ENCODE peak calls at places on chromosome 6, in eight cellular contexts. One of them, this sample, is unnamed.
A peak's percentile ranks its signal among the peaks of the same experiment; 100 is the strongest.

GRCh38 chr6:169793408-169793807 is 42.0 kb downstream of the ERMARD start:
- DNase-seq in stromal cell of bone marrow: no peak
- DNase-seq in left colon: no peak
- DNase-seq in foreskin fibroblast: no peak
- DNase-seq in astrocyte: no peak
- DNase-seq in CD8-positive, alpha-beta T cell: no peak
- DNase-seq in CD4-positive, alpha-beta memory T cell: no peak
- DNase-seq in stimulated activated CD4-positive, alpha-beta T cell treated with anti-CD3 and anti-CD28 coated beads, Interleukin-15, amount 100 ng/mL, for 48 hours: no peak
- DNase-seq in this sample: no peak

GRCh38 chr6:63804381-63804956 is 168.9 kb downstream of the PHF3 start:
- DNase-seq in stromal cell of bone marrow: peak; percentile 88
- DNase-seq in left colon: no peak
- DNase-seq in foreskin fibroblast: peak; percentile 93
- DNase-seq in astrocyte: peak; percentile 93
- DNase-seq in CD8-positive, alpha-beta T cell: no peak
- DNase-seq in CD4-positive, alpha-beta memory T cell: no peak
- DNase-seq in stimulated activated CD4-positive, alpha-beta T cell treated with anti-CD3 and anti-CD28 coated beads, Interleukin-15, amount 100 ng/mL, for 48 hours: no peak
- DNase-seq in this sample: no peak

GRCh38 chr6:71332012-71332411 is 43.4 kb downstream of the OGFRL1 start:
- DNase-seq in stromal cell of bone marrow: no peak
- DNase-seq in left colon: no peak
- DNase-seq in foreskin fibroblast: no peak
- DNase-seq in astrocyte: no peak
- DNase-seq in CD8-positive, alpha-beta T cell: no peak
- DNase-seq in CD4-positive, alpha-beta memory T cell: no peak
- DNase-seq in stimulated activated CD4-positive, alpha-beta T cell treated with anti-CD3 and anti-CD28 coated beads, Interleukin-15, amount 100 ng/mL, for 48 hours: no peak
- DNase-seq in this sample: no peak

GRCh38 chr6:53484409-53485280 is 60.3 kb downstream of the GCLC start:
- DNase-seq in stromal cell of bone marrow: no peak
- DNase-seq in left colon: peak; percentile 44
- DNase-seq in foreskin fibroblast: peak; percentile 84
- DNase-seq in astrocyte: peak; percentile 38
- DNase-seq in CD8-positive, alpha-beta T cell: peak; percentile 59
- DNase-seq in CD4-positive, alpha-beta memory T cell: peak; percentile 64
- DNase-seq in stimulated activated CD4-positive, alpha-beta T cell treated with anti-CD3 and anti-CD28 coated beads, Interleukin-15, amount 100 ng/mL, for 48 hours: peak; percentile 49
- DNase-seq in this sample: peak; percentile 6

GRCh38 chr6:42572523-42572922 is 8.7 kb downstream of the UBR2 start:
- DNase-seq in stromal cell of bone marrow: no peak
- DNase-seq in left colon: no peak
- DNase-seq in foreskin fibroblast: no peak
- DNase-seq in astrocyte: no peak
- DNase-seq in CD8-positive, alpha-beta T cell: no peak
- DNase-seq in CD4-positive, alpha-beta memory T cell: no peak
- DNase-seq in stimulated activated CD4-positive, alpha-beta T cell treated with anti-CD3 and anti-CD28 coated beads, Interleukin-15, amount 100 ng/mL, for 48 hours: no peak
- DNase-seq in this sample: no peak

GRCh38 chr6:105606871-105607421 is 204.1 kb upstream of the PREP start:
- DNase-seq in stromal cell of bone marrow: no peak
- DNase-seq in left colon: no peak
- DNase-seq in foreskin fibroblast: no peak
- DNase-seq in astrocyte: no peak
- DNase-seq in CD8-positive, alpha-beta T cell: no peak
- DNase-seq in CD4-positive, alpha-beta memory T cell: no peak
- DNase-seq in stimulated activated CD4-positive, alpha-beta T cell treated with anti-CD3 and anti-CD28 coated beads, Interleukin-15, amount 100 ng/mL, for 48 hours: no peak
- DNase-seq in this sample: no peak

GRCh38 chr6:137223370-137224131 is 4.4 kb upstream of the IFNGR1 start:
- DNase-seq in stromal cell of bone marrow: peak; percentile 78
- DNase-seq in left colon: peak; percentile 43
- DNase-seq in foreskin fibroblast: no peak
- DNase-seq in astrocyte: peak; percentile 32
- DNase-seq in CD8-positive, alpha-beta T cell: no peak
- DNase-seq in CD4-positive, alpha-beta memory T cell: no peak
- DNase-seq in stimulated activated CD4-positive, alpha-beta T cell treated with anti-CD3 and anti-CD28 coated beads, Interleukin-15, amount 100 ng/mL, for 48 hours: no peak
- DNase-seq in this sample: no peak

GRCh38 chr6:27684264-27685211 is 211.6 kb upstream of the ZNF184 start:
- DNase-seq in stromal cell of bone marrow: no peak
- DNase-seq in left colon: no peak
- DNase-seq in foreskin fibroblast: peak; percentile 81
- DNase-seq in astrocyte: peak; percentile 88
- DNase-seq in CD8-positive, alpha-beta T cell: no peak
- DNase-seq in CD4-positive, alpha-beta memory T cell: peak; percentile 59
- DNase-seq in stimulated activated CD4-positive, alpha-beta T cell treated with anti-CD3 and anti-CD28 coated beads, Interleukin-15, amount 100 ng/mL, for 48 hours: peak; percentile 43
- DNase-seq in this sample: no peak

GRCh38 chr6:158388727-158389126 is 76.5 kb downstream of the TULP4 start:
- DNase-seq in stromal cell of bone marrow: no peak
- DNase-seq in left colon: no peak
- DNase-seq in foreskin fibroblast: no peak
- DNase-seq in astrocyte: no peak
- DNase-seq in CD8-positive, alpha-beta T cell: no peak
- DNase-seq in CD4-positive, alpha-beta memory T cell: no peak
- DNase-seq in stimulated activated CD4-positive, alpha-beta T cell treated with anti-CD3 and anti-CD28 coated beads, Interleukin-15, amount 100 ng/mL, for 48 hours: no peak
- DNase-seq in this sample: no peak

GRCh38 chr6:9467746-9468145 is 947.1 kb downstream of the TFAP2A start:
- DNase-seq in stromal cell of bone marrow: no peak
- DNase-seq in left colon: no peak
- DNase-seq in foreskin fibroblast: peak; percentile 91
- DNase-seq in astrocyte: peak; percentile 44
- DNase-seq in CD8-positive, alpha-beta T cell: no peak
- DNase-seq in CD4-positive, alpha-beta memory T cell: no peak
- DNase-seq in stimulated activated CD4-positive, alpha-beta T cell treated with anti-CD3 and anti-CD28 coated beads, Interleukin-15, amount 100 ng/mL, for 48 hours: no peak
- DNase-seq in this sample: no peak

GRCh38 chr6:131946992-131947955 is 3.9 kb downstream of the CCN2 start:
- DNase-seq in stromal cell of bone marrow: peak; percentile 51
- DNase-seq in left colon: no peak
- DNase-seq in foreskin fibroblast: no peak
- DNase-seq in astrocyte: peak; percentile 73
- DNase-seq in CD8-positive, alpha-beta T cell: no peak
- DNase-seq in CD4-positive, alpha-beta memory T cell: no peak
- DNase-seq in stimulated activated CD4-positive, alpha-beta T cell treated with anti-CD3 and anti-CD28 coated beads, Interleukin-15, amount 100 ng/mL, for 48 hours: no peak
- DNase-seq in this sample: no peak

GRCh38 chr6:44665143-44665542 is 277.6 kb downstream of the CDC5L start:
- DNase-seq in stromal cell of bone marrow: no peak
- DNase-seq in left colon: no peak
- DNase-seq in foreskin fibroblast: no peak
- DNase-seq in astrocyte: no peak
- DNase-seq in CD8-positive, alpha-beta T cell: no peak
- DNase-seq in CD4-positive, alpha-beta memory T cell: no peak
- DNase-seq in stimulated activated CD4-positive, alpha-beta T cell treated with anti-CD3 and anti-CD28 coated beads, Interleukin-15, amount 100 ng/mL, for 48 hours: no peak
- DNase-seq in this sample: no peak

GRCh38 chr6:69584536-69584912 is 212.3 kb downstream of the LMBRD1 start:
- DNase-seq in stromal cell of bone marrow: no peak
- DNase-seq in left colon: no peak
- DNase-seq in foreskin fibroblast: peak; percentile 10
- DNase-seq in astrocyte: peak; percentile 39
- DNase-seq in CD8-positive, alpha-beta T cell: no peak
- DNase-seq in CD4-positive, alpha-beta memory T cell: no peak
- DNase-seq in stimulated activated CD4-positive, alpha-beta T cell treated with anti-CD3 and anti-CD28 coated beads, Interleukin-15, amount 100 ng/mL, for 48 hours: no peak
- DNase-seq in this sample: no peak

GRCh38 chr6:157505912-157506491 is 125.0 kb downstream of the ZDHHC14 start:
- DNase-seq in stromal cell of bone marrow: no peak
- DNase-seq in left colon: no peak
- DNase-seq in foreskin fibroblast: no peak
- DNase-seq in astrocyte: no peak
- DNase-seq in CD8-positive, alpha-beta T cell: no peak
- DNase-seq in CD4-positive, alpha-beta memory T cell: no peak
- DNase-seq in stimulated activated CD4-positive, alpha-beta T cell treated with anti-CD3 and anti-CD28 coated beads, Interleukin-15, amount 100 ng/mL, for 48 hours: no peak
- DNase-seq in this sample: no peak

GRCh38 chr6:119346450-119346849 is 3.1 kb downstream of the MAN1A1 start:
- DNase-seq in stromal cell of bone marrow: no peak
- DNase-seq in left colon: no peak
- DNase-seq in foreskin fibroblast: peak; percentile 22
- DNase-seq in astrocyte: no peak
- DNase-seq in CD8-positive, alpha-beta T cell: no peak
- DNase-seq in CD4-positive, alpha-beta memory T cell: no peak
- DNase-seq in stimulated activated CD4-positive, alpha-beta T cell treated with anti-CD3 and anti-CD28 coated beads, Interleukin-15, amount 100 ng/mL, for 48 hours: no peak
- DNase-seq in this sample: no peak

GRCh38 chr6:124372076-124372475 is 568.4 kb downstream of the NKAIN2 start:
- DNase-seq in stromal cell of bone marrow: no peak
- DNase-seq in left colon: no peak
- DNase-seq in foreskin fibroblast: peak; percentile 6
- DNase-seq in astrocyte: no peak
- DNase-seq in CD8-positive, alpha-beta T cell: no peak
- DNase-seq in CD4-positive, alpha-beta memory T cell: no peak
- DNase-seq in stimulated activated CD4-positive, alpha-beta T cell treated with anti-CD3 and anti-CD28 coated beads, Interleukin-15, amount 100 ng/mL, for 48 hours: no peak
- DNase-seq in this sample: no peak

GRCh38 chr6:24359640-24360454 is 2.0 kb upstream of the DCDC2 start:
- DNase-seq in stromal cell of bone marrow: peak; percentile 60
- DNase-seq in left colon: peak; percentile 79
- DNase-seq in foreskin fibroblast: peak; percentile 84
- DNase-seq in astrocyte: peak; percentile 71
- DNase-seq in CD8-positive, alpha-beta T cell: peak; percentile 63
- DNase-seq in CD4-positive, alpha-beta memory T cell: peak; percentile 81
- DNase-seq in stimulated activated CD4-positive, alpha-beta T cell treated with anti-CD3 and anti-CD28 coated beads, Interleukin-15, amount 100 ng/mL, for 48 hours: peak; percentile 87
- DNase-seq in this sample: no peak

GRCh38 chr6:36963451-36964290 is 9.1 kb downstream of the PI16 start:
- DNase-seq in stromal cell of bone marrow: no peak
- DNase-seq in left colon: no peak
- DNase-seq in foreskin fibroblast: no peak
- DNase-seq in astrocyte: no peak
- DNase-seq in CD8-positive, alpha-beta T cell: no peak
- DNase-seq in CD4-positive, alpha-beta memory T cell: peak; percentile 50
- DNase-seq in stimulated activated CD4-positive, alpha-beta T cell treated with anti-CD3 and anti-CD28 coated beads, Interleukin-15, amount 100 ng/mL, for 48 hours: no peak
- DNase-seq in this sample: no peak

GRCh38 chr6:112202639-112203341 is 51.6 kb downstream of the LAMA4 start:
- DNase-seq in stromal cell of bone marrow: no peak
- DNase-seq in left colon: no peak
- DNase-seq in foreskin fibroblast: peak; percentile 76
- DNase-seq in astrocyte: peak; percentile 30
- DNase-seq in CD8-positive, alpha-beta T cell: no peak
- DNase-seq in CD4-positive, alpha-beta memory T cell: no peak
- DNase-seq in stimulated activated CD4-positive, alpha-beta T cell treated with anti-CD3 and anti-CD28 coated beads, Interleukin-15, amount 100 ng/mL, for 48 hours: no peak
- DNase-seq in this sample: no peak

GRCh38 chr6:2523061-2523460 is 227.7 kb downstream of the MYLK4 start:
- DNase-seq in stromal cell of bone marrow: no peak
- DNase-seq in left colon: no peak
- DNase-seq in foreskin fibroblast: peak; percentile 37
- DNase-seq in astrocyte: no peak
- DNase-seq in CD8-positive, alpha-beta T cell: no peak
- DNase-seq in CD4-positive, alpha-beta memory T cell: no peak
- DNase-seq in stimulated activated CD4-positive, alpha-beta T cell treated with anti-CD3 and anti-CD28 coated beads, Interleukin-15, amount 100 ng/mL, for 48 hours: no peak
- DNase-seq in this sample: no peak

GRCh38 chr6:1584996-1585668 is 24.6 kb upstream of the FOXC1 start:
- DNase-seq in stromal cell of bone marrow: no peak
- DNase-seq in left colon: no peak
- DNase-seq in foreskin fibroblast: no peak
- DNase-seq in astrocyte: no peak
- DNase-seq in CD8-positive, alpha-beta T cell: no peak
- DNase-seq in CD4-positive, alpha-beta memory T cell: no peak
- DNase-seq in stimulated activated CD4-positive, alpha-beta T cell treated with anti-CD3 and anti-CD28 coated beads, Interleukin-15, amount 100 ng/mL, for 48 hours: no peak
- DNase-seq in this sample: no peak

GRCh38 chr6:158232445-158233213 is 64.5 kb downstream of the GTF2H5 start:
- DNase-seq in stromal cell of bone marrow: peak; percentile 33
- DNase-seq in left colon: peak; percentile 67
- DNase-seq in foreskin fibroblast: peak; percentile 84
- DNase-seq in astrocyte: peak; percentile 51
- DNase-seq in CD8-positive, alpha-beta T cell: peak; percentile 21
- DNase-seq in CD4-positive, alpha-beta memory T cell: peak; percentile 57
- DNase-seq in stimulated activated CD4-positive, alpha-beta T cell treated with anti-CD3 and anti-CD28 coated beads, Interleukin-15, amount 100 ng/mL, for 48 hours: peak; percentile 14
- DNase-seq in this sample: no peak

GRCh38 chr6:137489410-137490371 is 4.5 kb downstream of the OLIG3 start:
- DNase-seq in stromal cell of bone marrow: no peak
- DNase-seq in left colon: no peak
- DNase-seq in foreskin fibroblast: no peak
- DNase-seq in astrocyte: no peak
- DNase-seq in CD8-positive, alpha-beta T cell: no peak
- DNase-seq in CD4-positive, alpha-beta memory T cell: no peak
- DNase-seq in stimulated activated CD4-positive, alpha-beta T cell treated with anti-CD3 and anti-CD28 coated beads, Interleukin-15, amount 100 ng/mL, for 48 hours: no peak
- DNase-seq in this sample: no peak

GRCh38 chr6:20846602-20847028 is 312.4 kb downstream of the CDKAL1 start:
- DNase-seq in stromal cell of bone marrow: no peak
- DNase-seq in left colon: no peak
- DNase-seq in foreskin fibroblast: peak; percentile 38
- DNase-seq in astrocyte: peak; percentile 54
- DNase-seq in CD8-positive, alpha-beta T cell: no peak
- DNase-seq in CD4-positive, alpha-beta memory T cell: no peak
- DNase-seq in stimulated activated CD4-positive, alpha-beta T cell treated with anti-CD3 and anti-CD28 coated beads, Interleukin-15, amount 100 ng/mL, for 48 hours: no peak
- DNase-seq in this sample: no peak

GRCh38 chr6:170537329-170537728 is 15.8 kb downstream of the PSMB1 start:
- DNase-seq in stromal cell of bone marrow: no peak
- DNase-seq in left colon: no peak
- DNase-seq in foreskin fibroblast: no peak
- DNase-seq in astrocyte: no peak
- DNase-seq in CD8-positive, alpha-beta T cell: no peak
- DNase-seq in CD4-positive, alpha-beta memory T cell: no peak
- DNase-seq in stimulated activated CD4-positive, alpha-beta T cell treated with anti-CD3 and anti-CD28 coated beads, Interleukin-15, amount 100 ng/mL, for 48 hours: no peak
- DNase-seq in this sample: no peak

GRCh38 chr6:119207973-119208725 is 129.7 kb upstream of the FAM184A start:
- DNase-seq in stromal cell of bone marrow: peak; percentile 62
- DNase-seq in left colon: no peak
- DNase-seq in foreskin fibroblast: peak; percentile 81
- DNase-seq in astrocyte: peak; percentile 63
- DNase-seq in CD8-positive, alpha-beta T cell: no peak
- DNase-seq in CD4-positive, alpha-beta memory T cell: no peak
- DNase-seq in stimulated activated CD4-positive, alpha-beta T cell treated with anti-CD3 and anti-CD28 coated beads, Interleukin-15, amount 100 ng/mL, for 48 hours: no peak
- DNase-seq in this sample: no peak

GRCh38 chr6:150068786-150069648 is at the start of gene ULBP3:
- DNase-seq in stromal cell of bone marrow: peak; percentile 94
- DNase-seq in left colon: peak; percentile 90
- DNase-seq in foreskin fibroblast: peak; percentile 99
- DNase-seq in astrocyte: peak; percentile 92
- DNase-seq in CD8-positive, alpha-beta T cell: peak; percentile 40
- DNase-seq in CD4-positive, alpha-beta memory T cell: peak; percentile 50
- DNase-seq in stimulated activated CD4-positive, alpha-beta T cell treated with anti-CD3 and anti-CD28 coated beads, Interleukin-15, amount 100 ng/mL, for 48 hours: peak; percentile 59
- DNase-seq in this sample: no peak

GRCh38 chr6:134589512-134589911 is 271.6 kb upstream of the SGK1 start:
- DNase-seq in stromal cell of bone marrow: peak; percentile 98
- DNase-seq in left colon: no peak
- DNase-seq in foreskin fibroblast: peak; percentile 98
- DNase-seq in astrocyte: peak; percentile 99
- DNase-seq in CD8-positive, alpha-beta T cell: no peak
- DNase-seq in CD4-positive, alpha-beta memory T cell: no peak
- DNase-seq in stimulated activated CD4-positive, alpha-beta T cell treated with anti-CD3 and anti-CD28 coated beads, Interleukin-15, amount 100 ng/mL, for 48 hours: no peak
- DNase-seq in this sample: no peak

GRCh38 chr6:121856296-121856695 is 420.9 kb downstream of the GJA1 start:
- DNase-seq in stromal cell of bone marrow: peak; percentile 23
- DNase-seq in left colon: no peak
- DNase-seq in foreskin fibroblast: peak; percentile 57
- DNase-seq in astrocyte: peak; percentile 45
- DNase-seq in CD8-positive, alpha-beta T cell: no peak
- DNase-seq in CD4-positive, alpha-beta memory T cell: no peak
- DNase-seq in stimulated activated CD4-positive, alpha-beta T cell treated with anti-CD3 and anti-CD28 coated beads, Interleukin-15, amount 100 ng/mL, for 48 hours: no peak
- DNase-seq in this sample: no peak

GRCh38 chr6:158567152-158567551 is 7.3 kb downstream of the TMEM181 start:
- DNase-seq in stromal cell of bone marrow: no peak
- DNase-seq in left colon: no peak
- DNase-seq in foreskin fibroblast: no peak
- DNase-seq in astrocyte: no peak
- DNase-seq in CD8-positive, alpha-beta T cell: no peak
- DNase-seq in CD4-positive, alpha-beta memory T cell: no peak
- DNase-seq in stimulated activated CD4-positive, alpha-beta T cell treated with anti-CD3 and anti-CD28 coated beads, Interleukin-15, amount 100 ng/mL, for 48 hours: no peak
- DNase-seq in this sample: no peak

GRCh38 chr6:52992980-52993379 is 2.1 kb downstream of the GSTA4 start:
- DNase-seq in stromal cell of bone marrow: peak; percentile 71
- DNase-seq in left colon: no peak
- DNase-seq in foreskin fibroblast: peak; percentile 74
- DNase-seq in astrocyte: peak; percentile 44
- DNase-seq in CD8-positive, alpha-beta T cell: no peak
- DNase-seq in CD4-positive, alpha-beta memory T cell: no peak
- DNase-seq in stimulated activated CD4-positive, alpha-beta T cell treated with anti-CD3 and anti-CD28 coated beads, Interleukin-15, amount 100 ng/mL, for 48 hours: no peak
- DNase-seq in this sample: no peak

GRCh38 chr6:524803-525202 is 132.1 kb downstream of the HUS1B start:
- DNase-seq in stromal cell of bone marrow: no peak
- DNase-seq in left colon: no peak
- DNase-seq in foreskin fibroblast: no peak
- DNase-seq in astrocyte: no peak
- DNase-seq in CD8-positive, alpha-beta T cell: peak; percentile 21
- DNase-seq in CD4-positive, alpha-beta memory T cell: no peak
- DNase-seq in stimulated activated CD4-positive, alpha-beta T cell treated with anti-CD3 and anti-CD28 coated beads, Interleukin-15, amount 100 ng/mL, for 48 hours: no peak
- DNase-seq in this sample: no peak

GRCh38 chr6:92847988-92848387 is 571.4 kb downstream of the EPHA7 start:
- DNase-seq in stromal cell of bone marrow: no peak
- DNase-seq in left colon: no peak
- DNase-seq in foreskin fibroblast: no peak
- DNase-seq in astrocyte: no peak
- DNase-seq in CD8-positive, alpha-beta T cell: no peak
- DNase-seq in CD4-positive, alpha-beta memory T cell: no peak
- DNase-seq in stimulated activated CD4-positive, alpha-beta T cell treated with anti-CD3 and anti-CD28 coated beads, Interleukin-15, amount 100 ng/mL, for 48 hours: no peak
- DNase-seq in this sample: no peak

GRCh38 chr6:110338820-110339470 is 19.2 kb downstream of the METTL24 start:
- DNase-seq in stromal cell of bone marrow: no peak
- DNase-seq in left colon: no peak
- DNase-seq in foreskin fibroblast: peak; percentile 34
- DNase-seq in astrocyte: no peak
- DNase-seq in CD8-positive, alpha-beta T cell: no peak
- DNase-seq in CD4-positive, alpha-beta memory T cell: no peak
- DNase-seq in stimulated activated CD4-positive, alpha-beta T cell treated with anti-CD3 and anti-CD28 coated beads, Interleukin-15, amount 100 ng/mL, for 48 hours: no peak
- DNase-seq in this sample: no peak